ENCODE peak calls at places on chromosomes 4 and X, in ten cellular contexts. Z is A673, L is fibroblast of pulmonary artery, M is keratinocyte, G is HCT116, A is fibroblast of villous mesenchyme, O is tibial artery, J is transverse colon, R is ascending aorta, I is hepatocyte. T is an unnamed sample.

GRCh38 chr4:6019316-6020263 is 1.4 kb upstream of the C4orf50 start:
- DNase-seq in M (peak), L (peak), G (peak), A (peak), O (no peak), Z (peak), I (peak), R (no peak), J (peak), T (peak)

GRCh38 chr4:149264093-149264733 is 551.4 kb downstream of the IQCM start:
- DNase-seq in M (peak), R (no peak), G (peak), O (no peak), I (peak), Z (peak), J (peak), L (peak), A (peak), T (peak)

GRCh38 chr4:102299708-102300107 is 45.6 kb downstream of the SLC39A8 start:
- DNase-seq in J (no peak), L (peak), O (no peak), M (peak), A (peak), I (peak), Z (peak), R (no peak), G (peak), T (peak)

GRCh38 chr4:38804654-38805295 is at the start of gene TLR1:
- DNase-seq in J (no peak), L (peak), I (peak), Z (peak), A (peak), G (peak), O (no peak), R (no peak), M (no peak), T (peak)

GRCh38 chrX:133290076-133290475 is 71.9 kb upstream of the TFDP3 start:
- DNase-seq in R (no peak), A (no peak), I (no peak), G (no peak), Z (no peak), O (no peak), L (no peak), M (no peak), J (no peak), T (peak)

GRCh38 chrX:107766470-107767140 is 9.0 kb downstream of the TSC22D3 start:
- DNase-seq in J (peak), R (no peak), O (peak), M (peak), I (peak), Z (no peak), G (no peak), A (peak), L (peak), T (peak)

GRCh38 chr4:139734201-139734874 is 68.7 kb downstream of the MGST2 start:
- DNase-seq in Z (peak), A (peak), J (no peak), G (no peak), M (no peak), I (peak), L (peak), R (no peak), O (no peak), T (peak)

GRCh38 chr4:19074061-19074460 is 1052.5 kb upstream of the LCORL start:
- DNase-seq in Z (no peak), I (no peak), A (no peak), M (no peak), R (no peak), J (no peak), L (no peak), G (no peak), O (no peak), T (no peak)

GRCh38 chr4:97491856-97492255 is 651.4 kb downstream of the STPG2 start:
- DNase-seq in A (no peak), L (no peak), I (no peak), R (no peak), M (no peak), J (no peak), O (no peak), G (no peak), Z (no peak), T (no peak)

GRCh38 chr4:2412534-2412884 is 5.9 kb downstream of the ZFYVE28 start:
- DNase-seq in R (no peak), I (peak), Z (no peak), M (no peak), G (no peak), A (no peak), O (no peak), L (no peak), J (peak), T (no peak)

GRCh38 chr4:16591867-16592266 is 306.6 kb downstream of the LDB2 start:
- DNase-seq in L (peak), G (no peak), M (no peak), O (no peak), I (peak), R (no peak), A (no peak), J (no peak), Z (no peak), T (no peak)

GRCh38 chr4:186009976-186010375 is 59.0 kb upstream of the TLR3 start:
- DNase-seq in Z (no peak), R (no peak), I (no peak), L (no peak), A (no peak), O (no peak), M (no peak), J (no peak), G (no peak), T (no peak)

GRCh38 chr4:22483551-22483981 is 32.3 kb downstream of the ADGRA3 start:
- DNase-seq in Z (peak), L (peak), I (no peak), J (no peak), R (no peak), G (no peak), A (peak), M (peak), O (no peak), T (peak)

GRCh38 chr4:58042176-58042575 is 932.0 kb upstream of the IGFBP7 start:
- DNase-seq in Z (no peak), M (no peak), G (no peak), R (no peak), O (no peak), A (no peak), J (no peak), L (no peak), I (no peak), T (no peak)

GRCh38 chr4:85370400-85371032 is 104.4 kb upstream of the ARHGAP24 start:
- DNase-seq in R (no peak), O (no peak), I (peak), Z (peak), J (peak), M (peak), L (peak), A (peak), G (peak), T (peak)

GRCh38 chr4:1543561-1543960 is 137.3 kb upstream of the NKX1-1 start:
- DNase-seq in Z (no peak), A (no peak), O (no peak), R (no peak), J (no peak), M (no peak), L (no peak), G (no peak), I (no peak), T (no peak)

GRCh38 chr4:66554844-66555243 is 884.6 kb upstream of the EPHA5 start:
- DNase-seq in L (peak), Z (no peak), O (no peak), J (no peak), M (no peak), A (no peak), G (no peak), R (no peak), I (no peak), T (peak)

GRCh38 chr4:162838671-162839070 is 328.0 kb downstream of the NAF1 start:
- DNase-seq in A (no peak), O (no peak), J (peak), L (no peak), I (no peak), G (no peak), R (no peak), M (no peak), Z (no peak), T (no peak)

GRCh38 chrX:94401426-94401825 is 727.4 kb downstream of the FAM133A start:
- DNase-seq in G (no peak), L (no peak), M (no peak), I (peak), R (no peak), O (no peak), Z (no peak), J (no peak), A (no peak), T (no peak)

GRCh38 chr4:158970786-158971185 is 132.1 kb upstream of the RAPGEF2 start:
- DNase-seq in M (no peak), O (no peak), I (no peak), A (no peak), J (no peak), Z (no peak), R (no peak), G (no peak), L (no peak), T (no peak)

GRCh38 chr4:30716671-30717207 is 3.4 kb upstream of the PCDH7 start:
- DNase-seq in L (peak), O (no peak), G (no peak), Z (no peak), I (peak), A (peak), J (no peak), R (no peak), M (no peak), T (peak)

GRCh38 chr4:8373973-8374545 is 66.5 kb downstream of the ACOX3 start:
- DNase-seq in J (no peak), R (no peak), O (no peak), A (no peak), I (no peak), G (no peak), L (no peak), Z (no peak), M (no peak), T (no peak)

GRCh38 chrX:31449975-31450374 is 378.1 kb upstream of the FTHL17 start:
- DNase-seq in I (no peak), A (peak), O (no peak), M (no peak), J (no peak), L (peak), Z (no peak), R (no peak), G (no peak), T (peak)

GRCh38 chrX:120310861-120311631 is at the start of gene TMEM255A:
- DNase-seq in Z (peak), A (no peak), I (peak), R (no peak), J (no peak), M (no peak), O (no peak), L (no peak), G (no peak), T (no peak)

GRCh38 chrX:10608099-10608498 is 12.3 kb downstream of the MID1 start:
- DNase-seq in A (peak), M (no peak), G (no peak), J (peak), Z (no peak), I (no peak), R (no peak), O (no peak), L (peak), T (peak)

GRCh38 chrX:29581223-29581622 is 634.1 kb upstream of the MAGEB2 start:
- DNase-seq in M (no peak), I (no peak), L (no peak), O (no peak), J (no peak), G (no peak), A (no peak), R (no peak), Z (no peak), T (peak)

GRCh38 chr4:156476359-156476758 is 495.2 kb downstream of the PDGFC start:
- DNase-seq in I (peak), R (no peak), L (peak), G (peak), Z (peak), M (peak), A (peak), O (no peak), J (no peak), T (peak)

GRCh38 chrX:17374619-17375360 is at the start of gene NHS:
- DNase-seq in J (peak), Z (peak), I (peak), A (peak), O (peak), R (no peak), G (peak), M (peak), L (peak), T (peak)

GRCh38 chr4:132056466-132056865 is 1092.6 kb upstream of the PCDH10 start:
- DNase-seq in J (no peak), A (no peak), O (no peak), L (peak), I (no peak), R (no peak), Z (peak), G (no peak), M (no peak), T (peak)

GRCh38 chr4:167100120-167100519 is 134.2 kb downstream of the SPOCK3 start:
- DNase-seq in O (no peak), J (no peak), L (peak), A (peak), R (no peak), Z (no peak), G (no peak), I (peak), M (no peak), T (peak)

GRCh38 chrX:140765043-140765784 is 55.7 kb downstream of the LINC00632 start:
- DNase-seq in L (peak), R (no peak), J (no peak), Z (no peak), A (peak), I (peak), G (no peak), M (no peak), O (no peak), T (peak)

GRCh38 chr4:5249727-5250126 is 198.4 kb downstream of the STK32B start:
- DNase-seq in M (no peak), I (no peak), R (no peak), L (no peak), A (no peak), O (no peak), G (no peak), Z (peak), J (no peak), T (no peak)

GRCh38 chrX:152656087-152656486 is 18.4 kb downstream of the GABRQ start:
- DNase-seq in O (no peak), M (no peak), G (no peak), R (no peak), A (no peak), J (no peak), Z (no peak), L (no peak), I (no peak), T (no peak)

GRCh38 chr4:152535236-152535902 is 523 bp downstream of the FBXW7 start:
- DNase-seq in R (no peak), J (peak), G (no peak), I (peak), M (no peak), L (no peak), A (no peak), O (peak), Z (no peak), T (no peak)

GRCh38 chrX:100449696-100450606 is 39.9 kb upstream of the PCDH19 start:
- DNase-seq in I (no peak), J (peak), L (peak), A (no peak), Z (no peak), R (no peak), G (no peak), M (no peak), O (no peak), T (no peak)

GRCh38 chr4:90503677-90504076 is 376.5 kb downstream of the CCSER1 start:
- DNase-seq in G (no peak), R (no peak), M (no peak), A (no peak), L (no peak), Z (no peak), O (no peak), J (no peak), I (no peak), T (no peak)

DNA sequence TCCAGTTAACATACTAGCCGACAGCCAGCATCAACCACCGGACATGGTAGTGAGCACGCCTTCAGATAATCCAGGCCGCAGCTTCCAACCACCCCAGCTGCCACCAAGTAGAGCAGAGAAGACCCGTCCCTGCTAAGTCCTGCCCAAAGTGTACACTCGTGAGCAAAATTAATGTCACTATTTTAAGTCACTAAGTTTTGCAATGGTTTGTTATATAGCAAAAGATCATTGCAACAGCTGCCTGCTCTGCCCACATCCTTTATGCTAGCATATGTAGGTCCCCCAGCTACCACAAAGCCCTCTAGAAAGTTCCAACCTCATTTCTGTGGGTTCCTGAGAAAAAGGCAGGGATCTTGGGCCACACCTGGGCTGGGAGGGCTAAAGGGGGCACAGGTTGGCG is 347.0 kb downstream of the BCOR start:
- DNase-seq in M (no peak), R (no peak), J (no peak), L (no peak), I (no peak), Z (no peak), G (no peak), O (no peak), A (no peak), T (no peak)
- TF ChIP-seq CTCF in M (no peak), R (no peak), J (no peak), L (no peak), I (no peak), Z (no peak), G (no peak), O (no peak), A (no peak), T (no peak)

GRCh38 chr4:40238008-40238699 is 41.3 kb downstream of the RHOH start:
- DNase-seq in G (no peak), O (no peak), A (no peak), L (no peak), I (no peak), R (no peak), Z (no peak), J (no peak), M (no peak), T (no peak)
- H3K4me3 ChIP-seq in G (no peak), O (no peak), A (no peak), L (no peak), I (no peak), R (no peak), Z (no peak), J (no peak), M (no peak), T (no peak)

GRCh38 chr4:183659919-183660318 is 826 bp downstream of the TRAPPC11 start:
- DNase-seq in L (no peak), G (no peak), I (peak), A (peak), O (no peak), M (no peak), J (no peak), Z (peak), R (no peak), T (peak)
- TF ChIP-seq CTCF in L (no peak), G (no peak), I (no peak), A (no peak), O (no peak), M (no peak), J (no peak), Z (no peak), R (no peak), T (no peak)

GRCh38 chrX:43589735-43590515 is 66.2 kb upstream of the MAOA start:
- DNase-seq in I (peak), O (no peak), M (no peak), Z (no peak), A (peak), J (no peak), G (no peak), L (peak), R (no peak), T (peak)
- H3K4me3 ChIP-seq in I (no peak), O (peak), M (no peak), Z (no peak), A (no peak), J (no peak), G (no peak), L (no peak), R (no peak), T (no peak)

GRCh38 chrX:110420771-110421498 is 62.3 kb downstream of the RTL9 start:
- DNase-seq in A (no peak), I (no peak), Z (peak), L (no peak), O (no peak), J (no peak), M (no peak), R (no peak), G (no peak), T (no peak)
- TF ChIP-seq CTCF in A (peak), I (no peak), Z (peak), L (peak), O (no peak), J (no peak), M (peak), R (no peak), G (peak), T (peak)

GRCh38 chr4:176660561-176660960 is 132.2 kb downstream of the VEGFC start:
- DNase-seq in L (no peak), O (no peak), Z (no peak), M (no peak), I (no peak), A (no peak), R (no peak), J (no peak), G (no peak), T (no peak)

GRCh38 chr4:176668324-176668723 is 124.4 kb downstream of the VEGFC start:
- DNase-seq in L (peak), A (no peak), I (no peak), J (no peak), Z (no peak), M (no peak), R (no peak), O (no peak), G (no peak), T (peak)

DNA sequence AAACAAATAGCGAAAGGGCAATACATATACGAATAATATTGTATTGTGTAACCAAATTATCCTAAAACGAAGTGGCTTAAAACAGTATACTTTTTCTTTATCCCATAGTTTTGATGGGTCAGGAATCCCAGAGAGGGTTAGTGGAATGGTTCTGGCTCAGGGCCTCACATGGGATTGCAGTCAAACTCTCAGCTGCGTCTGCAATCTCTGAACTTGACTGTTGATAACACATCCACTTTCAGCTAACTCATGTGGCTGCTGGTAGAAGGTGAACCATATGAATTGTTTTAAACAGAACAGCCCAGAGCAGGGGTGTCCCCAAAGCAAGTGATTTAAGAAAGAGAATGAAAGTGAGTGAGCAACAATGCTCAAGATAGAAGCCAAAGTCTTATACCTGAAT is 127.8 kb downstream of the VEGFC start:
- DNase-seq in L (no peak), R (no peak), G (no peak), A (no peak), Z (no peak), J (no peak), M (no peak), O (no peak), I (no peak), T (no peak)
- H3K4me3 ChIP-seq in L (no peak), R (no peak), G (no peak), A (no peak), Z (no peak), J (no peak), M (no peak), O (no peak), I (no peak), T (no peak)